ENCODE peak calls at places on chromosomes 5 and 9, in seven cellular contexts. N, Q, Y, S, P, Z and V are unnamed samples.

GRCh38 chr5:176733586-176734262 is 76.6 kb upstream of the UNC5A start:
- DNase-seq in N (no peak), Q (peak), Y (no peak), S (peak), P (no peak), Z (peak), V (no peak)

GRCh38 chr9:13719410-13719809 is 439.9 kb upstream of the MPDZ start:
- DNase-seq in N (peak), Q (no peak), Y (no peak), S (no peak), P (peak), Z (no peak), V (peak)

GRCh38 chr5:10975915-10976314 is 214.9 kb upstream of the DAP start:
- DNase-seq in N (peak), Q (no peak), Y (no peak), S (no peak), P (peak), Z (no peak), V (no peak)

GRCh38 chr5:126354012-126354856 is 69.0 kb upstream of the GRAMD2B start:
- DNase-seq in N (peak), Q (no peak), Y (no peak), S (peak), P (peak), Z (no peak), V (peak)

GRCh38 chr9:19146441-19146840 is 19.1 kb upstream of the PLIN2 start:
- DNase-seq in N (no peak), Q (peak), Y (no peak), S (no peak), P (no peak), Z (no peak), V (peak)

GRCh38 chr5:144142030-144142825 is 28.2 kb downstream of the YIPF5 start:
- DNase-seq in N (peak), Q (no peak), Y (no peak), S (no peak), P (peak), Z (no peak), V (peak)

GRCh38 chr5:139668064-139668880 is 20.1 kb downstream of the CXXC5 start:
- DNase-seq in N (no peak), Q (no peak), Y (no peak), S (peak), P (no peak), Z (no peak), V (no peak)

GRCh38 chr5:134240421-134240962 is 14.6 kb upstream of the PPP2CA start:
- DNase-seq in N (peak), Q (no peak), Y (no peak), S (peak), P (peak), Z (no peak), V (peak)

GRCh38 chr9:93108301-93109041 is 12.5 kb downstream of the CARD19 start:
- DNase-seq in N (no peak), Q (peak), Y (no peak), S (peak), P (no peak), Z (no peak), V (no peak)

GRCh38 chr5:36552626-36553393 is 53.6 kb upstream of the SLC1A3 start:
- DNase-seq in N (no peak), Q (no peak), Y (no peak), S (no peak), P (no peak), Z (no peak), V (no peak)

GRCh38 chr9:94840738-94841137 is 114.2 kb downstream of the AOPEP start:
- DNase-seq in N (no peak), Q (no peak), Y (no peak), S (no peak), P (no peak), Z (no peak), V (no peak)

GRCh38 chr5:58044166-58044565 is 415.7 kb downstream of the PLK2 start:
- DNase-seq in N (no peak), Q (no peak), Y (no peak), S (no peak), P (no peak), Z (no peak), V (no peak)

GRCh38 chr9:107175039-107175438 is 108.0 kb upstream of the RAD23B start:
- DNase-seq in N (peak), Q (no peak), Y (peak), S (no peak), P (no peak), Z (no peak), V (peak)

GRCh38 chr9:107386396-107386795 is 103.2 kb downstream of the KLF4 start:
- DNase-seq in N (no peak), Q (no peak), Y (no peak), S (peak), P (no peak), Z (no peak), V (no peak)

GRCh38 chr5:116063950-116064349 is 20.9 kb upstream of the COMMD10 start:
- DNase-seq in N (peak), Q (no peak), Y (no peak), S (no peak), P (peak), Z (no peak), V (no peak)

GRCh38 chr5:163724305-163724704 is 218.9 kb downstream of the MAT2B start:
- DNase-seq in N (no peak), Q (no peak), Y (no peak), S (no peak), P (no peak), Z (no peak), V (no peak)

GRCh38 chr5:92942762-92943161 is 638.3 kb downstream of the NR2F1-AS1 start:
- DNase-seq in N (no peak), Q (no peak), Y (no peak), S (no peak), P (no peak), Z (no peak), V (no peak)

DNA sequence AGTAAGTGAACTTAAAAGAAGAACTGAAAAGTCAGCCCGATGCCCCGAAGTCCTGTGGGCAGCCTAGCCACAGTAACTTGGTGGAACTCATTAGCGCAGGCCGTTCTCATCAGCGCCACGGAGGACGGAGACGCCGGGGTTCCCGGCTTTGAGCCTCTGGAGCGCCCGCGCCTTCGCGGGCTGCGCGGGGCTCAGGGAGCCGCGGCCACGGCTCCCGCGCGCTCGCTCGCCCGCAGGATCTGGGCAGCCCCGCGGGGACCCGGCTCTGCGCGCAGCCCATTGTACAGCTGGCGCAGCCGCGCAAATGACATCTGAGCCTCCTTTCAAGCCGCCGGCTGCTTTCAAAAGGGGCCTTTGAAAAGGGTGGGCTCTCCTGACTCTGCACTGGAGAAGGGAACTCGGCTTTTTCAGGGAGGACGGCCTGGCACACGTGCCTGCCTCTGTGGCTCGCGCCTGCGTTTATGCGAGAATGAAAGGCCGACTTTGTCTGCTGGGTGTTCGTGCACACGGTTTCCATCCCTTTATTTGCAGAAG is 40.7 kb downstream of the TLR4 start:
- DNase-seq in N (no peak), Q (no peak), Y (no peak), S (peak), P (peak), Z (no peak), V (peak)
- H3K4me3 ChIP-seq in N (peak), Q (peak), Y (peak), S (peak), P (peak), Z (peak), V (peak)

DNA sequence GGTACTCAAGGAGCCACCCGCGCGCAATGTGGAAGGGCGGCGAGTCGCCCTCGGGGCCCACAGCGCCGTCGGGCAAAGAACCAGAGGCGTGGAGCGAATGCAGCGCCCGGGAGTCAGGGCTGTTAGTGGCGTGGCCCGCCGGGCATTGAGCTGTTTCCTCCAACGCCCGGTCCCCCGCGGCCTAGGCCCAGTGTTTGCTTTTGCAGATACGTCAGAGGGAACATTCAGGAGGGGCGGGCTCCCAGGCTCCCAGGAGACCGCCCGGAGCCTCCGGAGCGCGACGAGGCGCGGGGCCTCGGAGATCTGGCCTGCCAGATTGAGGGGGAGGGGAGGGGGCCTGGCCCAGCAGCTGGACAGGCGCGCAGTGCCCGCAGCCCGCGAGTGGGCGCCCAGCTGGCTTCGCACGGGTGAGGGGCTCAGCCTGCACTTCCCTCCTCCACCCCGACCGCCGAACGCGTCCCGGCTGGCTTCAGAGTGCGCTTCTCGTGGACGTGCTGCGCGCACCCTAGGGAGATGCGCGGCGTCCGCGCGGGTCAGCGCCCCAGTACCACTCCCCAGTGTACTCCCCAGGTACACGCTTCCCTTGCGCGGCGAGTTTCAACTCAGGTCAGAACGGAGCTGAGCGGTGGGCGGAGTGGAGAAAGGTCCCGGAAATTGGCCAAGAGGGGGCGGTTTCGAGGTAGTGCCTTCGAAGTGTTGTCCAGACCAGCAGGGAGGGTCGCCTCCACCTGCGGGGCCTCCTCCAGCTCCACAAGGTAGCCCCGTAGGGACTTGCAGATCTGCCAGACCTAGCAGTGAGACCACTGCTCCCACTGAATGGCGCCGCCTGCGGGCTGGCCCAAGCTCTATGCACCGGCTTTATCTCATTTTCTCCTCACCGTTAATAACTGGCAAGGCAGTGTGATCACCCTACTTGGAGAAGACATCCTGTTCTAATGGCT is 130.4 kb downstream of the TMEM174 start:
- DNase-seq in N (peak), Q (no peak), Y (no peak), S (no peak), P (no peak), Z (no peak), V (no peak)
- TF ChIP-seq CTCF in N (peak), Q (no peak), Y (peak), S (no peak), P (peak), Z (no peak), V (no peak)

GRCh38 chr9:73684601-73685000 is 532.9 kb downstream of the ANXA1 start:
- DNase-seq in N (peak), Q (no peak), Y (no peak), S (no peak), P (peak), Z (no peak), V (peak)

GRCh38 chr9:73685786-73686185 is 534.1 kb downstream of the ANXA1 start:
- DNase-seq in N (no peak), Q (no peak), Y (no peak), S (no peak), P (no peak), Z (no peak), V (no peak)

GRCh38 chr9:73683862-73684591 is 532.4 kb downstream of the ANXA1 start:
- DNase-seq in N (peak), Q (no peak), Y (no peak), S (peak), P (peak), Z (no peak), V (peak)

DNA sequence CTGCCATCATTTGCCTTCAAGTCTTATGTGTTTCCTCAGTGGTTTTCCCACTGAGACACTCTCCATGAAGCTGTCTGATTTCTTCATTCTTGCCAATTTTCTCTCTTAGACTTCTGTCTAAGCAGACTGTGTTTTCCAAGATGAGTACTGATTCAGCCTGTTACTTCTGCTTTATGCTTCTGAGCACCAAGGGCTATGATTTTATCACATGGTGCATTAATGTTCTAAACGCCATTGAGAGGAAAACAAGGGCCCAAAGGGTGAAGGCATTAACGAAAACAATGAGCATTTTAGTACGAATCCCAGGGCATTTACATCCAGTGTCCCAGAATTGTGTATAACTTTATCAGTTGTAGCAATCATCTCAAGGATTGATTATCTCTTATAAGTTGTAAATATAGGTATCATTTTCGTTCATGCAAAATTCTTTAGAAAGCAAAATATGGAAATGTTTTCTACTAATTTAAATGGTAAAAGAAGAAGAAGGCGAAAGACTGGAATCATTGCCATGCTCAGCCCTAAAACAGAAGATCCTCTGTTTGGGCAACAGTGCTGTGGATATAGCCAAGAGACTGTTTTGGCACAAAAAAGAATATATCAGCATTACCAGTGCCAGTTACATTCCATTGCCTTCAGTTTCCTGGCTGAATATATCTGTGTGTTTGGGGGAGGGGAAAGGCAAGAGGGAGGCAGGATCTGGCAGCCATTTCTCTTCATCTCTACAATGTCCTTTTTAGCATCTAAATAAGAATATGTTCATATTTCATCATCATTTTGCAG is 537.6 kb downstream of the ANXA1 start:
- DNase-seq in N (no peak), Q (no peak), Y (no peak), S (no peak), P (no peak), Z (no peak), V (no peak)
- H3K4me3 ChIP-seq in N (no peak), Q (no peak), Y (no peak), S (no peak), P (no peak), Z (no peak), V (no peak)

DNA sequence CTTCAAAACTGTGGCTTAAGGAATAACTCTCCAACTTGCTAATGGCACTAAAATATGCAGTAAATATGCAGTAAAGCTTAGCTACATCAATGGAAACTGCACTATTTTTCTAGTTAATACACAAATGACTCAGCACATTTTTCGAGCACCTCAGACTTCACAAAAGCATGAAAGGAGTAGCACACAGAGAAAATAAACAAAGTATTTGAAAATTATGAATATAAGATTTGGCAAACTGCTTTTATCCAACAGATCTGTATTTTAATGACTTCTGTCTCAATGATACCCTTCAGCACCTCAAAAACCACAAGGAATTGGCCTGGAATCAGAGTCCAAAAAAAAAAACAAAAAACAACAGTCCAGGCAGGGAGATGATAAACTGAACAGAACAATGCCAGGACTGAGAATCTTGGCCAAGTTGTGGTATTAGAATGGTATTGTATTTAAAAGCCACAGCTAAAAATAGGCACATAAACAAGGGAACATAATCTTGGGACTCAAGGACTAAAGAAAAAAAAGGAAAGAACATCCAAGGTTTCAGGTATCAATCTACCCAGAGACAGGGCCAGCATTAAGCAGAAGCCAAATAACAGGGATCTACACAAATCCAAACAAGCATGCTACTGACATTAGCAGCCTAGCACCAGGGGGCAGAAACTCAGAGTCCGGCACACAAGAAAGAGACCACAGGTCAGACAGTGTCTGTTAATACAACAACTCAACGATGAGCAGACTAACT is 21.4 kb downstream of the TMEM245 start:
- DNase-seq in N (peak), Q (no peak), Y (no peak), S (peak), P (peak), Z (no peak), V (peak)
- TF ChIP-seq CTCF in N (peak), Q (peak), Y (no peak), S (peak), P (peak), Z (no peak), V (peak)

GRCh38 chr5:56330167-56330566 is 97.0 kb upstream of the ANKRD55 start:
- DNase-seq in N (no peak), Q (no peak), Y (no peak), S (no peak), P (no peak), Z (no peak), V (no peak)

GRCh38 chr5:56327810-56328209 is 94.7 kb upstream of the ANKRD55 start:
- DNase-seq in N (no peak), Q (no peak), Y (no peak), S (no peak), P (no peak), Z (no peak), V (no peak)

GRCh38 chr5:56330806-56331205 is 97.7 kb upstream of the ANKRD55 start:
- DNase-seq in N (no peak), Q (no peak), Y (no peak), S (no peak), P (no peak), Z (no peak), V (no peak)

GRCh38 chr5:56328753-56329560 is 95.8 kb upstream of the ANKRD55 start:
- DNase-seq in N (peak), Q (no peak), Y (no peak), S (no peak), P (peak), Z (no peak), V (no peak)

DNA sequence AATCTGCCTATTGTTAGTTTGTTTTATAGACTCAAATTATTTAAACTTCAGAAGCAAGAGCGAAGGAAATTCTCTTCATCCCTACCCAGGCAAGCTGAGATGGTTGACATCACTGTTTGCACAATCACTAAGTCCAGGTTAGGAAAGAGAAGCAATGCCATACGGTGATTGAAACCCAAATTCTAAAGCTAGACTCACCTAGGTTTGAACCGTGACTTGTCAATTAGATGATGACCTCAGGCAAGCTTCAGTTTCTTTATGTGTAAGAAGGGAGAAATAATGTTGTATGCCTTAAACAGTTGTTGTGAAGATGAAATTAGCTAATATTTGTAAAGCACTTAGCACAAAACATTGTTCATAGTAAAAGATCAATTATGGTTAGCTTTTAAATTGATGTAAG is 96.5 kb upstream of the ANKRD55 start:
- DNase-seq in N (no peak), Q (no peak), Y (no peak), S (no peak), P (no peak), Z (no peak), V (no peak)
- H3K4me3 ChIP-seq in N (no peak), Q (no peak), Y (no peak), S (no peak), P (no peak), Z (no peak), V (no peak)

DNA sequence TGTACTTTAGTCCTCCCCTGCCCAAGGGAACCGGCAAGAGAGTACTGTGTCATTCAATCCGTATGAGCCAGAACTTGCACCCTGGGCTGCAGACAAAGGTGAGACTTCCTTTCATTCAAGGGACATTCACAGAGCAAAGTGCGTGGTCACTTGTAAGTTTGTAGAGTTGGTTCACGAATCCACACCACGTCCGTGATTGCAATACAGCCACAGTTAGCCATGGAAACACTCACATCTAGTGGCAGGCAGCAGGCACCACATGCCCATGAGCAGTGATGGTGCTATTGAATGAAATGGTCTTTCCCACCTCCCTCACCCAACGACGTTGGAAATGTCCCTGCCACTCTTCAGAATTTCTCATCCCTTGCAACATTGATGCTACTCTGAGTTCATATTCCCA is 72.6 kb downstream of the SYK start:
- DNase-seq in N (no peak), Q (no peak), Y (no peak), S (no peak), P (no peak), Z (no peak), V (no peak)
- TF ChIP-seq CTCF in N (no peak), Q (no peak), Y (no peak), S (no peak), P (peak), Z (no peak), V (peak)

GRCh38 chr5:119333421-119333851 is 22.4 kb upstream of the TNFAIP8 start:
- DNase-seq in N (no peak), Q (no peak), Y (no peak), S (no peak), P (no peak), Z (no peak), V (no peak)

GRCh38 chr5:119332978-119333401 is 22.8 kb upstream of the TNFAIP8 start:
- DNase-seq in N (no peak), Q (no peak), Y (no peak), S (no peak), P (no peak), Z (no peak), V (no peak)

GRCh38 chr5:119336846-119337564 is 18.8 kb upstream of the TNFAIP8 start:
- DNase-seq in N (no peak), Q (no peak), Y (no peak), S (no peak), P (no peak), Z (no peak), V (peak)

GRCh38 chr5:119336262-119336661 is 19.6 kb upstream of the TNFAIP8 start:
- DNase-seq in N (no peak), Q (no peak), Y (no peak), S (no peak), P (no peak), Z (no peak), V (no peak)

GRCh38 chr5:119335261-119335677 is 20.6 kb upstream of the TNFAIP8 start:
- DNase-seq in N (no peak), Q (no peak), Y (no peak), S (no peak), P (no peak), Z (no peak), V (no peak)
- H3K4me3 ChIP-seq in N (no peak), Q (no peak), Y (no peak), S (no peak), P (no peak), Z (no peak), V (no peak)

GRCh38 chr9:111720170-111720569 is 58.8 kb downstream of the GNG10 start:
- DNase-seq in N (peak), Q (no peak), Y (no peak), S (no peak), P (no peak), Z (no peak), V (no peak)
- TF ChIP-seq CTCF in N (no peak), Q (no peak), Y (no peak), S (no peak), P (no peak), Z (no peak), V (peak)